ENCODE peak calls at places on chromosomes 1 and 21, in four cellular contexts. G is astrocyte of the spinal cord, A is uterus, O is tibial nerve. T is an unnamed sample.

GRCh38 chr1:48572632-48573258 is 100.7 kb upstream of the SPATA6 start:
- DNase-seq in G (peak), A (no peak), O (peak), T (no peak)

GRCh38 chr1:94636625-94637024 is 95.1 kb upstream of the F3 start:
- DNase-seq in G (no peak), A (no peak), O (no peak), T (no peak)

GRCh38 chr1:224507771-224508523 is 73.3 kb upstream of the WDR26 start:
- DNase-seq in G (no peak), A (no peak), O (no peak), T (peak)

GRCh38 chr1:167781558-167781957 is 59.8 kb downstream of the MPZL1 start:
- DNase-seq in G (no peak), A (no peak), O (no peak), T (no peak)

GRCh38 chr1:20250346-20250989 is 40.2 kb upstream of the VWA5B1 start:
- DNase-seq in G (no peak), A (no peak), O (no peak), T (no peak)

GRCh38 chr1:45170151-45170742 is 36.2 kb downstream of the ZSWIM5 start:
- DNase-seq in G (no peak), A (no peak), O (no peak), T (no peak)

GRCh38 chr1:120179420-120180348 is 3.4 kb upstream of the SEC22B start:
- DNase-seq in G (peak), A (peak), O (no peak), T (peak)

GRCh38 chr1:196385109-196385508 is 223.1 kb downstream of the KCNT2 start:
- DNase-seq in G (no peak), A (no peak), O (no peak), T (no peak)

GRCh38 chr21:16571594-16571993 is 841.8 kb downstream of the USP25 start:
- DNase-seq in G (peak), A (no peak), O (no peak), T (no peak)

GRCh38 chr1:221708076-221708571 is 33.8 kb downstream of the DUSP10 start:
- DNase-seq in G (no peak), A (no peak), O (no peak), T (no peak)

GRCh38 chr1:199948587-199949280 is 78.8 kb upstream of the NR5A2 start:
- DNase-seq in G (no peak), A (no peak), O (no peak), T (no peak)

GRCh38 chr1:240280560-240281322 is 189.1 kb downstream of the FMN2 start:
- DNase-seq in G (no peak), A (no peak), O (no peak), T (no peak)

GRCh38 chr1:59396387-59396786 is 99.5 kb downstream of the FGGY start:
- DNase-seq in G (no peak), A (no peak), O (no peak), T (no peak)

GRCh38 chr1:171219751-171220385 is 28.4 kb upstream of the FMO1 start:
- DNase-seq in G (peak), A (no peak), O (no peak), T (peak)

GRCh38 chr1:176692431-176692830 is 229.5 kb downstream of the PAPPA2 start:
- DNase-seq in G (no peak), A (no peak), O (no peak), T (no peak)

GRCh38 chr1:53385276-53385932 is 57.5 kb upstream of the LRP8 start:
- DNase-seq in G (no peak), A (no peak), O (no peak), T (no peak)

GRCh38 chr1:67534627-67535065 is 104.4 kb upstream of the SERBP1 start:
- DNase-seq in G (peak), A (no peak), O (no peak), T (peak)

GRCh38 chr1:86247553-86248279 is 91.1 kb upstream of the COL24A1 start:
- DNase-seq in G (no peak), A (no peak), O (no peak), T (peak)

GRCh38 chr1:101282314-101283087 is 45.7 kb downstream of the S1PR1 start:
- DNase-seq in G (peak), A (no peak), O (no peak), T (no peak)

GRCh38 chr21:41779659-41780058 is 12.8 kb upstream of the RIPK4 start:
- DNase-seq in G (no peak), A (no peak), O (no peak), T (no peak)

GRCh38 chr1:87549691-87550090 is 221.0 kb downstream of the LMO4 start:
- DNase-seq in G (no peak), A (no peak), O (no peak), T (no peak)

GRCh38 chr1:175152006-175152652 is 40.4 kb downstream of the KIAA0040 start:
- DNase-seq in G (peak), A (peak), O (peak), T (peak)

GRCh38 chr1:91751281-91751680 is 134.7 kb downstream of the TGFBR3 start:
- DNase-seq in G (peak), A (peak), O (no peak), T (no peak)

GRCh38 chr1:94855307-94855700 is 35.1 kb downstream of the SLC44A3 start:
- DNase-seq in G (no peak), A (no peak), O (no peak), T (peak)

GRCh38 chr1:151386002-151386401 is 13.4 kb upstream of the PSMB4 start:
- DNase-seq in G (no peak), A (no peak), O (no peak), T (no peak)

GRCh38 chr1:57711326-57711725 is 287.5 kb upstream of the DAB1 start:
- DNase-seq in G (no peak), A (no peak), O (no peak), T (no peak)

GRCh38 chr21:38306833-38307232 is 50.0 kb downstream of the KCNJ15 start:
- DNase-seq in G (peak), A (no peak), O (no peak), T (peak)

GRCh38 chr1:189708674-189709073 is 769.0 kb downstream of the BRINP3 start:
- DNase-seq in G (no peak), A (no peak), O (no peak), T (no peak)

GRCh38 chr1:203564024-203564423 is 62.6 kb upstream of the ATP2B4 start:
- DNase-seq in G (peak), A (no peak), O (no peak), T (peak)

GRCh38 chr1:92934395-92935378 is 26.6 kb downstream of the DIPK1A start:
- DNase-seq in G (peak), A (peak), O (no peak), T (peak)

GRCh38 chr1:246479061-246479460 is 28.0 kb downstream of the SMYD3 start:
- DNase-seq in G (no peak), A (no peak), O (no peak), T (no peak)

GRCh38 chr1:12031039-12031980 is 12.0 kb downstream of the MIIP start:
- DNase-seq in G (no peak), A (no peak), O (no peak), T (no peak)

GRCh38 chr1:242890211-242890741 is 364.8 kb downstream of the CEP170 start:
- DNase-seq in G (peak), A (no peak), O (no peak), T (no peak)

GRCh38 chr1:246398126-246398813 is 108.8 kb downstream of the SMYD3 start:
- DNase-seq in G (no peak), A (no peak), O (no peak), T (no peak)

GRCh38 chr21:26170471-26171309 is at the start of gene APP:
- DNase-seq in G (peak), A (peak), O (peak), T (peak)

GRCh38 chr21:46634427-46634826 is 1.0 kb upstream of the PRMT2 start:
- DNase-seq in G (no peak), A (no peak), O (no peak), T (no peak)

GRCh38 chr21:46636181-46636512 is 673 bp downstream of the PRMT2 start:
- DNase-seq in G (no peak), A (no peak), O (no peak), T (no peak)

GRCh38 chr21:46633561-46633960 is 1.9 kb upstream of the PRMT2 start:
- DNase-seq in G (no peak), A (no peak), O (no peak), T (no peak)

GRCh38 chr21:46635324-46636180 is at the start of gene PRMT2:
- DNase-seq in G (peak), A (peak), O (peak), T (peak)

GRCh38 chr21:46634966-46635323 is 529 bp upstream of the PRMT2 start:
- DNase-seq in G (peak), A (peak), O (peak), T (peak)
- TF ChIP-seq CTCF in G (peak), A (peak), O (peak), T (peak)

DNA sequence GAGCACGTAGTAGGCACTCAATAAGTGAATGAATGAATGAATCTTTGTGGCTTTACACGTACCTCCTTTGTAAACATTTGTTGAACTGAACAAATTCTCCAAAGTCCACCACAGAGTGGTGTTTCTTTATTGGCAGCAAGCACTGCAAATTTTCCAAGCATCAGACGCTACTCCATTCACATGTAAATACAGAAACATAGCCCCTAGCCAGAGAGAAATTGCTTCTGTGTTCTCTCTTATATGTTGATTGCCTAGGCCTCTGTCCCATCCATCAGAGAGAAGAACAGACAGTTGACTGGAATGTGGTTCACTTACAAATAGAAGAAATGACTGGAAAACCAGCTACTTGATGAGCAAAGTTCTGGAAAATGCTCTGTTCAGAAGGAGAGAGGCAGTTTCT is 18.2 kb upstream of the KIRREL1 start:
- DNase-seq in G (no peak), A (no peak), O (no peak), T (no peak)
- TF ChIP-seq CTCF in G (no peak), A (no peak), O (no peak), T (no peak)

GRCh38 chr1:160494620-160495019 is 28.4 kb downstream of the SLAMF6 start:
- DNase-seq in G (no peak), A (no peak), O (no peak), T (peak)
- TF ChIP-seq CTCF in G (peak), A (no peak), O (no peak), T (peak)

GRCh38 chr1:8871539-8871935 is 6.9 kb downstream of the ENO1 start:
- DNase-seq in G (no peak), A (no peak), O (no peak), T (no peak)
- TF ChIP-seq CTCF in G (peak), A (no peak), O (no peak), T (peak)

GRCh38 chr21:39349211-39350093 is 564 bp upstream of the HMGN1 start:
- DNase-seq in G (peak), A (peak), O (peak), T (peak)
- TF ChIP-seq CTCF in G (no peak), A (peak), O (no peak), T (no peak)

GRCh38 chr1:159779403-159779851 is 1.3 kb upstream of the DUSP23 start:
- DNase-seq in G (peak), A (peak), O (no peak), T (peak)

GRCh38 chr1:159778266-159778665 is 2.5 kb upstream of the DUSP23 start:
- DNase-seq in G (peak), A (no peak), O (no peak), T (no peak)

GRCh38 chr1:159774465-159774864 is 6.3 kb upstream of the DUSP23 start:
- DNase-seq in G (no peak), A (no peak), O (no peak), T (no peak)

GRCh38 chr1:159771501-159771900 is 9.3 kb upstream of the DUSP23 start:
- DNase-seq in G (no peak), A (no peak), O (no peak), T (no peak)

DNA sequence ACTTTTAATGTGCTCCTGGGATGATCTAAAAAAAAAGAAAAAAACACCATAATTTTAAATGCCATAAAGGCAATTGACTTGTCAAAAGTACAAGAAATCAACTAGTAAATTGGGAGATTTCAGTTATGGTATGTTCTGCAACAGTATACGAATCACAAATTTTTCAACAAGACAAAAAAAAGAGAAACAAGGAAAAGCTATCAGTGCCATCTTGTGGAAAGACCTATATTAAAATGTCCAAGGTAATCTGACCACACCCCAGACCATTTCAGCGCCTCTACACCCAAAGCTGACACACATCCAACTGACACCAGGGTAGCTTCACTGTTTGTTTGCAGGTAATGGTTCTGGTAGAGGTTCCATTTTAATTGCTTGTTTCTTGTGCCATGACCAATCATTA is 5.0 kb upstream of the DUSP23 start:
- DNase-seq in G (no peak), A (no peak), O (no peak), T (no peak)
- TF ChIP-seq CTCF in G (no peak), A (no peak), O (no peak), T (peak)

DNA sequence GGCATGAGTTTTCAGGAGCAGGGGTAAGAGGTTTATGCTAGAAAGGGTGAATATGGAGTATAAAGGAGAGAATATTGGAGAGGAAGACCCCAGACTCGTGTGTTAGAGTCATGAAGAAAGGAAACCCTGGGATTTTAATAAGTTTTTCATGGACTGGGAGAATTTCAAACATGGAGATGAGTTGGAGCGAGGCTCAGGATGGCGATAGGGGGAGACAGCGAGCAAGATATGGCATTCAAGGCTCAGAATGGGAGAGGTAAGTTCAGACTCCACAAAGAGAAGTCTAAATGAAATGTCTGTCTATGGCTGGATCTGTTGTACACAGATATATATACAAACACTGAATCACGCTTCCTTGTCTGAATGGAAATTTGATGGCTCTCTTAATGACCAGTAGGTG is 92.5 kb downstream of the LRRC40 start:
- DNase-seq in G (no peak), A (no peak), O (no peak), T (no peak)
- TF ChIP-seq CTCF in G (peak), A (no peak), O (no peak), T (peak)